ENCODE peak calls at places on chromosomes 4 and X, in four cellular contexts. C is GM12878, K is SK-N-SH, R is K562. U is an unnamed sample.
A peak's percentile ranks its signal among the peaks of the same experiment; 100 is the strongest.

GRCh38 chrX:131918839-131919238 is 104.3 kb upstream of the STK26 start:
- DNase-seq in K (no peak), C (no peak), R (no peak), U (no peak)

GRCh38 chrX:10314530-10315104 is 157.8 kb downstream of the CLCN4 start:
- DNase-seq in C (no peak), K (no peak), R (no peak), U (no peak)

GRCh38 chrX:129768186-129768585 is 11.6 kb upstream of the SASH3 start:
- DNase-seq in K (no peak), R (no peak), C (no peak), U (no peak)

GRCh38 chrX:149630681-149631292 is 805 bp downstream of the TMEM185A start:
- DNase-seq in K (peak; percentile 37), C (no peak), R (no peak), U (no peak)

GRCh38 chr4:73311428-73311827 is 52.8 kb upstream of the ANKRD17 start:
- DNase-seq in C (no peak), K (no peak), R (no peak), U (no peak)

GRCh38 chr4:56976878-56977320 is 507 bp downstream of the NOA1 start:
- DNase-seq in R (peak; percentile 41), K (peak; percentile 74), C (no peak), U (no peak)

GRCh38 chr4:180380733-180381132 is 1862.5 kb upstream of the TENM3 start:
- DNase-seq in R (no peak), K (no peak), C (no peak), U (no peak)

GRCh38 chr4:20044936-20045335 is 206.8 kb upstream of the SLIT2 start:
- DNase-seq in K (no peak), C (no peak), R (no peak), U (no peak)

GRCh38 chrX:153688900-153689590 is 1.3 kb downstream of the SLC6A8 start:
- DNase-seq in C (no peak), K (peak; percentile 79), R (no peak), U (no peak)

GRCh38 chr4:51906167-51906647 is 63.3 kb downstream of the DCUN1D4 start:
- DNase-seq in K (no peak), R (no peak), C (peak; percentile 69), U (no peak)

GRCh38 chr4:185408432-185408831 is 11.8 kb downstream of the ANKRD37 start:
- DNase-seq in K (no peak), C (no peak), R (no peak), U (no peak)

GRCh38 chrX:132033166-132033565 is 10.1 kb downstream of the STK26 start:
- DNase-seq in C (no peak), K (no peak), R (no peak), U (no peak)

GRCh38 chr4:6180841-6181631 is 19.3 kb downstream of the JAKMIP1 start:
- DNase-seq in K (no peak), R (no peak), C (peak; percentile 98), U (no peak)

GRCh38 chrX:1598021-1598875 is 6.8 kb downstream of the AKAP17A start:
- DNase-seq in K (no peak), R (no peak), C (no peak), U (peak; percentile 37)

GRCh38 chr4:174058846-174059245 is 224.6 kb downstream of the FBXO8 start:
- DNase-seq in C (no peak), K (no peak), R (no peak), U (no peak)

GRCh38 chr4:172826866-172827265 is 341.7 kb upstream of the GALNT7 start:
- DNase-seq in C (no peak), R (no peak), K (no peak), U (no peak)

GRCh38 chr4:41538887-41539498 is 1.0 kb downstream of the LIMCH1 start:
- DNase-seq in R (no peak), K (no peak), C (no peak), U (no peak)

GRCh38 chrX:149073464-149073863 is 431.6 kb downstream of the IDS start:
- DNase-seq in K (no peak), R (no peak), C (no peak), U (no peak)

GRCh38 chr4:98447648-98448047 is 186.5 kb downstream of the RAP1GDS1 start:
- DNase-seq in K (no peak), C (no peak), R (no peak), U (peak; percentile 51)

GRCh38 chrX:106928227-106928626 is 8.0 kb downstream of the CLDN2 start:
- DNase-seq in C (no peak), R (no peak), K (no peak), U (no peak)

GRCh38 chrX:27918799-27919198 is 62.5 kb downstream of the DCAF8L1 start:
- DNase-seq in K (no peak), R (no peak), C (no peak), U (no peak)
- TF ChIP-seq NRF1 in K (no peak), R (no peak), C (no peak), U (no peak)

GRCh38 chrX:24380273-24381036 is 20.0 kb downstream of the SUPT20HL1 start:
- DNase-seq in R (no peak), K (no peak), C (no peak), U (no peak)
- TF ChIP-seq GABPA in R (no peak), K (no peak), C (no peak), U (no peak)

GRCh38 chr4:4914965-4915845 is 55.7 kb downstream of the MSX1 start:
- DNase-seq in K (no peak), C (no peak), R (no peak), U (no peak)

GRCh38 chr4:4913628-4914027 is 54.2 kb downstream of the MSX1 start:
- DNase-seq in K (no peak), C (no peak), R (no peak), U (no peak)

GRCh38 chr4:4912155-4912554 is 52.7 kb downstream of the MSX1 start:
- DNase-seq in K (no peak), R (no peak), C (no peak), U (no peak)

GRCh38 chr4:4913147-4913561 is 53.7 kb downstream of the MSX1 start:
- DNase-seq in C (no peak), R (no peak), K (no peak), U (no peak)

GRCh38 chr4:4914059-4914820 is 54.8 kb downstream of the MSX1 start:
- DNase-seq in K (no peak), R (no peak), C (no peak), U (no peak)
- TF ChIP-seq RFX5 in K (no peak), R (no peak), C (no peak), U (no peak)

DNA sequence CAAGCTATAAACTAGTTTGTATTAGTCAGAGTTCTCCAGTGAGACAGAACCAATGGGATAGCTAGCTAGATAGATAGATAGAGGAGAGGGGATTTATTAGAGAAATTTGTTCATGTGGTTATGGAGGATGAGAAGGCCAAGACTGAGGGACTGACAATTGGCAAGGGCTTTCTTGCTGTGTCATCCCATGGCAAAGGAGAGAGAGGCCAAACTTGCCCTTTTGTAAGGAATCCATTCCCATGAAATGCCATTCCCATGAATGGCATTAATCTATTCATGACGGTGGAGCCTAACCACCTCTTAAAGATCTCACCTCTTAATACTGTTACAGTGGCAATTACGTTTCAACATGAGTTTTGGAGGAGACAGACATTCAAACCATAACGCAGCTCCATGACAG is 58.1 kb downstream of the LINC00632 start:
- DNase-seq in K (no peak), C (no peak), R (no peak), U (no peak)
- TF ChIP-seq NRF1 in K (no peak), C (no peak), R (no peak), U (no peak)

DNA sequence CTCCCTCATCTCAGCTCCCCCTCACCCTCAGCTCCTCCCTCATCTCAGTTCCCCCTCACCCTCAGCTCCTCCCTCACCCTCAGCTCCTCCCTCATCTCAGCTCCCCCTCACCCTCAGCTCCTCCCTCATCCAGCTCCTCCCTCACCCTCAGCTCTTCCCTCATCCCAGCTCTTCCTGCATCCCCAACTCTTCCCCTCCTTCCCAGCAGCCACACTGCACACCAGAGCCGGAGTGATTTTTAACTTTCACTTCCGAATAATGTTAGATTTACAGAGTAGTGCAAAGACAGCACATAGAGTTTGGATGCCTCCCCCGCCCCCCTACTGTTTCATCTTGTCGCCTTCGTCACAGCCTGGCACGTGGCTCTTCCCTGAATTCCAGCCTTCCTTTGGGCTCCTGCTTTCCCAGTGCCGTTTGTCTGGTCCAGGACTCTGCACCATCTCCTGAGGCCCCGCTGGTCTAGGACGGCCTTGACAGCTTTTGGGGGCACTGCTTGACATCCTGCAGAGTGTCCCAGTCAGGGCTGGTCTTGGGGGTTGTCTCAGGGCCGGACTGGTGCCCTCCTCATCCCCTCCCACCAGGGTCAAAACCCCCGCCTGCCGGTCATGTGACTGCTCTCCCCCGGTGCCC is 110.2 kb downstream of the FAM53A start:
- DNase-seq in K (no peak), C (no peak), R (no peak), U (no peak)
- TF ChIP-seq GABPA in K (no peak), C (no peak), R (no peak), U (no peak)

GRCh38 chrX:108437354-108437753 is 868 bp downstream of the COL4A6 start:
- DNase-seq in K (no peak), R (no peak), C (no peak), U (no peak)
- TF ChIP-seq RFX5 in K (no peak), R (no peak), C (no peak), U (no peak)

DNA sequence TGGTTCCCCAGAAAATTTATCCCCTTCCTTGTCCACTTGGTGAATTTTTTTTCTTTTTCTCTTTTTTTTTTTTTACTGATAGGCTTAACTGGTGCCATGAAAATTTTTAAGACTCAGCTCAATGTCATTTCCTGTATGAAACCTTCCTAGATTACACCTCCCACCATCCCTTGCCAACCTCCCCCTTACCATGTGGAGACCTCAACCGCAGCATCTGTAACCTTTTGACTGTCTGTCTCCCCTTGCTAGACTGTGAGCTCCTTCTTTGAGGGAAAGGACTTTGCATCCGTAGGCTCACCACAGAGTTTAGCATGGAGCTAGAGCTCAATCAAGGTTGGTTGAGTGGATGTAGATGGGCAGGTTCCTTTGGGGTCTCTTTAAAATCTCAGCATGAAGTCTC is 5.2 kb upstream of the PGRMC1 start:
- DNase-seq in R (no peak), K (no peak), C (no peak), U (no peak)
- TF ChIP-seq NRF1 in R (no peak), K (no peak), C (no peak), U (no peak)

DNA sequence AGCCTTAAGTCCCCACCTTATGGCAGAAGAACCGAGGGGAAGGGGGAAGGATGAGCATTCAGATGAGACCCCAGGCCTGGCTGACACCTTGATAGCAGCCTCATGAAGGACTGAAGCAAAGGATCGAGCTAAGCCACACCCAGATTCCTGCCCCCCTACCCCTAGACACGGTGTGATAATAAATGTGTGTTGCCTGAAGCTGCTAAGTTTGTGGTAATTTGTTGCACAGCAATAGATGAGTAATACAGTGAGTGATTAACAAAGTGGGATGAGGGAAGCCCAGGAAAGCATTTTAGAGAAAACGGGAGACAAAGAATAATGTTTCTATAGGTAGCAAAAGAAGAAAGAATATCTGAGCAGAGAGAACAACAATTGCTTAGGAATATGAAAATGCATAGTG is 404.2 kb downstream of the MID1IP1 start:
- DNase-seq in K (no peak), C (no peak), R (no peak), U (no peak)
- TF ChIP-seq GABPA in K (no peak), C (no peak), R (no peak), U (no peak)

GRCh38 chr4:153166971-153167501 is 37.2 kb upstream of the TRIM2 start:
- DNase-seq in C (no peak), K (no peak), R (no peak), U (no peak)
- TF ChIP-seq RFX5 in C (no peak), K (no peak), R (no peak), U (no peak)

U was measured in H1.